ENCODE peak calls at places on chromosomes 7 and 10, in five cellular contexts. H is left lung, J is spleen, A is keratinocyte, S is transverse colon. P is an unnamed sample. For H3K4me1, the result is how much of the 10 kb centered on the place peaks cover.

GRCh38 chr7:77831481-77831880 is 32.9 kb downstream of the PHTF2 start:
- DNase-seq in H (no peak), J (no peak), A (no peak), S (no peak), P (no peak)

GRCh38 chr7:65798111-65799075 is 74.5 kb upstream of the VKORC1L1 start:
- DNase-seq in H (no peak), J (no peak), A (no peak), S (no peak), P (no peak)

GRCh38 chr10:111338035-111338434 is 261.2 kb downstream of the ADRA2A start:
- DNase-seq in H (no peak), J (no peak), A (no peak), S (no peak), P (no peak)

GRCh38 chr7:52749880-52750279 is 285.6 kb upstream of the POM121L12 start:
- DNase-seq in H (no peak), J (no peak), A (no peak), S (peak), P (no peak)

GRCh38 chr10:35355971-35356724 is 19.8 kb downstream of the CCNY start:
- DNase-seq in H (no peak), J (no peak), A (no peak), S (no peak), P (no peak)

GRCh38 chr7:151470656-151471180 is 30.8 kb upstream of the CRYGN start:
- DNase-seq in H (no peak), J (no peak), A (no peak), S (no peak), P (no peak)

GRCh38 chr10:31751401-31752080 is 177.1 kb downstream of the ARHGAP12 start:
- DNase-seq in H (peak), J (no peak), A (no peak), S (no peak), P (no peak)

GRCh38 chr10:89003344-89003743 is 12.7 kb downstream of the FAS start:
- DNase-seq in H (no peak), J (no peak), A (no peak), S (no peak), P (no peak)

GRCh38 chr10:116300477-116301034 is 23.7 kb upstream of the CCDC172 start:
- DNase-seq in H (no peak), J (no peak), A (no peak), S (no peak), P (no peak)

GRCh38 chr10:119115921-119116320 is 12.0 kb downstream of the DENND10 start:
- DNase-seq in H (no peak), J (no peak), A (no peak), S (no peak), P (no peak)

GRCh38 chr10:62492012-62492869 is 118.1 kb downstream of the ZNF365 start:
- DNase-seq in H (no peak), J (no peak), A (no peak), S (no peak), P (no peak)

GRCh38 chr7:155224116-155224811 is 73.4 kb upstream of the INSIG1 start:
- DNase-seq in H (no peak), J (peak), A (peak), S (no peak), P (no peak)

GRCh38 chr7:51619880-51620279 is 303.3 kb upstream of the COBL start:
- DNase-seq in H (no peak), J (no peak), A (no peak), S (no peak), P (no peak)

GRCh38 chr10:34868589-34868988 is 53.5 kb upstream of the PARD3 start:
- DNase-seq in H (no peak), J (no peak), A (no peak), S (no peak), P (no peak)

GRCh38 chr10:71970869-71971268 is 6.7 kb downstream of the CHST3 start:
- DNase-seq in H (peak), J (peak), A (no peak), S (no peak), P (no peak)

GRCh38 chr10:90286941-90287340 is 570.9 kb downstream of the HTR7 start:
- DNase-seq in H (no peak), J (no peak), A (no peak), S (no peak), P (no peak)

GRCh38 chr10:52485486-52485885 is 171.4 kb downstream of the DKK1 start:
- DNase-seq in H (no peak), J (no peak), A (no peak), S (no peak), P (no peak)

GRCh38 chr7:17041324-17041723 is 159.5 kb upstream of the AGR3 start:
- DNase-seq in H (no peak), J (no peak), A (no peak), S (no peak), P (no peak)

GRCh38 chr10:21526184-21526951 is 886 bp upstream of the SKIDA1 start:
- DNase-seq in H (peak), J (peak), A (no peak), S (peak), P (peak)

GRCh38 chr7:98418636-98419315 is 17.9 kb upstream of the BAIAP2L1 start:
- DNase-seq in H (peak), J (peak), A (peak), S (peak), P (peak)

GRCh38 chr10:97089209-97089865 is 96.4 kb downstream of the SLIT1 start:
- DNase-seq in H (no peak), J (no peak), A (no peak), S (no peak), P (no peak)

GRCh38 chr10:80805343-80806020 is 267.8 kb downstream of the SH2D4B start:
- DNase-seq in H (no peak), J (no peak), A (no peak), S (no peak), P (no peak)

GRCh38 chr10:94066411-94066810 is 72.7 kb downstream of the PLCE1 start:
- DNase-seq in H (no peak), J (no peak), A (no peak), S (no peak), P (no peak)

GRCh38 chr7:153193144-153193595 is 433.6 kb downstream of the ACTR3B start:
- DNase-seq in H (no peak), J (no peak), A (no peak), S (peak), P (no peak)

GRCh38 chr10:31864834-31865518 is 63.7 kb downstream of the ARHGAP12 start:
- DNase-seq in H (no peak), J (no peak), A (no peak), S (no peak), P (no peak)

GRCh38 chr10:119769886-119770285 is 44.0 kb downstream of the INPP5F start:
- DNase-seq in H (no peak), J (no peak), A (peak), S (no peak), P (no peak)

GRCh38 chr7:113159746-113160339 is 41.5 kb upstream of the SMIM30 start:
- DNase-seq in H (no peak), J (no peak), A (no peak), S (no peak), P (no peak)

GRCh38 chr10:80664071-80664680 is 126.5 kb downstream of the SH2D4B start:
- DNase-seq in H (peak), J (peak), A (peak), S (peak), P (peak)

GRCh38 chr7:2709553-2710165 is 21.7 kb downstream of the AMZ1 start:
- DNase-seq in H (peak), J (peak), A (peak), S (peak), P (peak)

GRCh38 chr7:99028261-99028971 is 115.5 kb downstream of the SMURF1 start:
- DNase-seq in H (no peak), J (no peak), A (no peak), S (no peak), P (no peak)

GRCh38 chr7:154837622-154838021 is 165.3 kb downstream of the PAXIP1 start:
- DNase-seq in H (no peak), J (no peak), A (no peak), S (no peak), P (no peak)

DNA sequence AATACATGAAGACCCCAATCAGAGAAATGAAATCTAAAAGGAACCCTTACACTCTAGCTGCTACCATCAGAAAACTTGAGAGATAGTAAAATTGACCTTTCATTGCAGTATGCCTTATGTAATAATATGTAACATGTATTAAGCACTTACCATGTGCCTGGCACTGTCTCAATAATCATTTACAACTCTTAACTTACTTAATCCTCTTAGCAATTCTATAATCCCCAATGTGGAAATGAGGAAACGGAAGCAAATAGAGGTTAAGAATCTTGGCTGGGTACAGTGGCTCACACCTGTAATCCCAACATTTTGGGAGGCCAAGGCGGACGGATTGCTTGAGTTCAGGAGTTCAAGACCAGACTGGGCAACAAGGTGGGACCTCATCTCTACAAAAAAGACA is 29.8 kb upstream of the FHIP2A start:
- DNase-seq in H (no peak), J (no peak), A (no peak), S (no peak), P (no peak)
- H3K27ac ChIP-seq in H (no peak), J (no peak), A (no peak), S (no peak), P (no peak)

GRCh38 chr10:70306168-70306705 is 22.4 kb upstream of the NPFFR1 start:
- DNase-seq in H (no peak), J (no peak), A (no peak), S (no peak), P (no peak)
- H3K4me1 ChIP-seq in H (under half), J (under half), A (under half), S (under half), P (under half)

DNA sequence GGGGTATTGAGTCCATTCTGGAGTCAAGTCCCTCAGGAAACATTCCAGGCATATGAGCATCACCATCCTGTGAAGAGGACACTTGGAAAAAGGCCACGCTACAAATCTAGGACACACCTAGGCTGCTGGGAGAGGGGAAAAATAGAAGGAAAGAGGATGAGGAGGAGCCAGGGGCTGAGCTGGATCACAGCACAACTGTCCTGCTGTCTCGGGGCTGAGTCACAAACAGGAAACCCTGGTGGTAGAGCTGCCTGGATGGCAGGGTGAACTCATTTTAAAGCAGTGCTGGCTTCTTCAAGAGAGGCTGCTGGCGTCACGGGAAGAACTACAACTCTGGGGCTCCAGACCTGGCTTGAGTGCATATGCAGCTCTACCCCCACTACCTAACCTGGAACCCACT is 151.5 kb downstream of the RNF216 start:
- DNase-seq in H (no peak), J (peak), A (peak), S (no peak), P (no peak)
- H3K27ac ChIP-seq in H (no peak), J (peak), A (peak), S (no peak), P (no peak)

GRCh38 chr10:5561704-5562645 is 37.2 kb downstream of the CALML3 start:
- DNase-seq in H (no peak), J (peak), A (no peak), S (no peak), P (no peak)
- H3K4me1 ChIP-seq in H (under half), J (under half), A (under half), S (under half), P (under half)

GRCh38 chr7:80680159-80680903 is 41.9 kb downstream of the CD36 start:
- DNase-seq in H (no peak), J (no peak), A (no peak), S (no peak), P (no peak)
- H3K27ac ChIP-seq in H (no peak), J (peak), A (no peak), S (no peak), P (no peak)

GRCh38 chr10:124693801-124694416 is 50.3 kb downstream of the FAM53B start:
- DNase-seq in H (no peak), J (peak), A (no peak), S (no peak), P (no peak)

GRCh38 chr10:124694467-124695195 is 49.5 kb downstream of the FAM53B start:
- DNase-seq in H (no peak), J (peak), A (no peak), S (no peak), P (no peak)

GRCh38 chr10:124695259-124695658 is 48.9 kb downstream of the FAM53B start:
- DNase-seq in H (no peak), J (no peak), A (no peak), S (no peak), P (no peak)

GRCh38 chr10:124691448-124692435 is 52.4 kb downstream of the FAM53B start:
- DNase-seq in H (no peak), J (peak), A (no peak), S (no peak), P (no peak)

DNA sequence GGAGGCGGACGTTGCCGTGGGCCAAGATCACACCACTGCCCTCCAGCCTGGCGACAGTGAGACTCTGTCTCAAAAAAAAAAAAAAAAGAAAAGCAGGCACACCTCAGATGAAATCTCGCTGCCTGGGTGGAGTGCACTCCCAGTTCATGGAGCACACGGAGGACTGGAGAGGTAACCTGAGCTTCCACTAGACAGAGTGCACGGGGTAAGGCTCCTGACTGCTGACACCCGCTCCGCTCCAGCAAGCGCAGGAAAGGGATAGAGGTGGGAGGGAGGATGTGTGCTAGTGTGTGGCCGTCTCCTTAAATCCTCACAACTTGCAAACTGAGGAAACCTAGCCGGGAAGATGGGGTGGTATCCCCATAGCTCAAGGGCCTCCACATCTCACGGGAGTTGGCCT is 50.8 kb downstream of the FAM53B start:
- DNase-seq in H (no peak), J (no peak), A (no peak), S (no peak), P (no peak)
- H3K4me1 ChIP-seq in H (under half), J (half or more), A (under half), S (under half), P (under half)

GRCh38 chr7:50528266-50529092 is 36.7 kb downstream of the DDC start:
- DNase-seq in H (no peak), J (no peak), A (no peak), S (no peak), P (no peak)
- H3K27ac ChIP-seq in H (no peak), J (no peak), A (no peak), S (no peak), P (no peak)

GRCh38 chr10:5268743-5269142 is 72.1 kb downstream of the AKR1C4 start:
- DNase-seq in H (no peak), J (no peak), A (no peak), S (no peak), P (no peak)
- H3K4me1 ChIP-seq in H (under half), J (under half), A (under half), S (under half), P (under half)

P was measured in colonic mucosa.